ENCODE peak calls at places on chromosomes 13 and 19, in six cellular contexts. L is activated CD8-positive, alpha-beta T cell treated with anti-CD3 and anti-CD28 coated beads for 36 hours; D is transverse colon; R is stomach; M is NCI-H774; Q is foreskin keratinocyte. N is an unnamed sample.

GRCh38 chr13:33072282-33072681 is 56.1 kb downstream of the KL start:
- DNase-seq in D (no peak), Q (no peak), M (no peak), L (no peak), R (no peak), N (no peak)

GRCh38 chr13:27549406-27549981 is 70.8 kb downstream of the LNX2 start:
- DNase-seq in R (peak), D (peak), Q (peak), L (no peak), M (peak), N (no peak)

GRCh38 chr13:29520671-29521070 is 74.8 kb downstream of the SLC7A1 start:
- DNase-seq in D (no peak), M (no peak), L (no peak), Q (no peak), R (no peak), N (no peak)

GRCh38 chr13:87295636-87296035 is 375.5 kb upstream of the SLITRK5 start:
- DNase-seq in M (no peak), Q (peak), D (no peak), R (no peak), L (no peak), N (no peak)

GRCh38 chr19:41570179-41570578 is 5.8 kb upstream of the CEACAM21 start:
- DNase-seq in M (no peak), R (no peak), D (no peak), L (no peak), Q (no peak), N (no peak)

GRCh38 chr13:40535345-40535836 is 131.1 kb downstream of the FOXO1 start:
- DNase-seq in M (no peak), R (no peak), Q (no peak), D (no peak), L (no peak), N (no peak)

GRCh38 chr19:39154626-39155100 is 29.1 kb downstream of the PAK4 start:
- DNase-seq in D (peak), Q (peak), L (no peak), M (no peak), R (peak), N (no peak)

GRCh38 chr13:64928704-64929499 is 2301.2 kb downstream of the PCDH9 start:
- DNase-seq in M (no peak), D (no peak), L (no peak), Q (peak), R (no peak), N (no peak)

GRCh38 chr13:30880756-30881155 is 25.3 kb upstream of the MEDAG start:
- DNase-seq in D (no peak), M (no peak), R (no peak), Q (no peak), L (no peak), N (no peak)

GRCh38 chr13:33138441-33138840 is 122.2 kb downstream of the KL start:
- DNase-seq in M (no peak), R (no peak), D (no peak), L (no peak), Q (no peak), N (no peak)

GRCh38 chr19:38684078-38684861 is 36.8 kb downstream of the ACTN4 start:
- DNase-seq in D (peak), M (no peak), L (peak), Q (peak), R (peak), N (no peak)

GRCh38 chr19:10691178-10691881 is 9.9 kb upstream of the QTRT1 start:
- DNase-seq in M (no peak), L (no peak), R (no peak), D (no peak), Q (no peak), N (no peak)

GRCh38 chr19:17777840-17778620 is 16.9 kb upstream of the B3GNT3 start:
- DNase-seq in L (peak), Q (peak), R (peak), D (peak), M (peak), N (no peak)

GRCh38 chr19:45117666-45118065 is 24.7 kb downstream of the PPP1R37 start:
- DNase-seq in D (no peak), M (no peak), L (peak), Q (peak), R (no peak), N (no peak)

GRCh38 chr19:41278478-41278877 is 14.3 kb downstream of the HNRNPUL1 start:
- DNase-seq in D (no peak), Q (no peak), M (no peak), R (no peak), L (no peak), N (no peak)

GRCh38 chr13:51861728-51862300 is at the start of gene CCDC70:
- DNase-seq in R (no peak), M (no peak), Q (peak), D (no peak), L (peak), N (no peak)

GRCh38 chr13:30401347-30401746 is 20.9 kb upstream of the UBE2L5 start:
- DNase-seq in D (no peak), M (no peak), L (no peak), Q (no peak), R (no peak), N (no peak)

GRCh38 chr19:50476224-50476942 is at the start of the genes EMC10 and GARIN5A:
- DNase-seq in R (peak), Q (peak), D (peak), L (peak), M (peak), N (peak)

GRCh38 chr19:4097501-4097900 is 26.4 kb downstream of the MAP2K2 start:
- DNase-seq in L (no peak), D (no peak), R (no peak), M (no peak), Q (no peak), N (no peak)

GRCh38 chr13:105502193-105502592 is 1033.3 kb downstream of the EFNB2 start:
- DNase-seq in R (no peak), L (no peak), M (no peak), D (no peak), Q (no peak), N (no peak)

GRCh38 chr19:10892256-10892655 is 20.9 kb downstream of the CARM1 start:
- DNase-seq in L (no peak), R (no peak), Q (no peak), M (no peak), D (no peak), N (peak)

GRCh38 chr13:33180009-33180804 is 105.3 kb downstream of the STARD13 start:
- DNase-seq in R (no peak), M (no peak), Q (no peak), D (no peak), L (no peak), N (peak)

GRCh38 chr13:30593001-30593400 is 24.7 kb upstream of the USPL1 start:
- DNase-seq in D (no peak), M (no peak), R (no peak), L (peak), Q (no peak), N (no peak)

N was measured in NCI-H2107.